ENCODE peak calls at places on chromosomes 6 and 20, in four cellular contexts. O is AG09309, I is neural crest cell, A is tibial artery. D is an unnamed sample.

GRCh38 chr6:41492261-41492891 is 53.8 kb upstream of the FOXP4 start:
- DNase-seq in O (no peak), I (no peak), A (no peak), D (no peak)

GRCh38 chr6:109322825-109323580 is 59.3 kb downstream of the CD164 start:
- DNase-seq in O (no peak), I (no peak), A (peak), D (no peak)

GRCh38 chr20:43525016-43525415 is 17.5 kb downstream of the L3MBTL1 start:
- DNase-seq in O (no peak), I (no peak), A (no peak), D (no peak)

GRCh38 chr6:4358414-4359107 is 223.2 kb upstream of the ECI2 start:
- DNase-seq in O (peak), I (peak), A (peak), D (peak)

GRCh38 chr6:40252531-40253258 is 318.4 kb upstream of the MOCS1 start:
- DNase-seq in O (no peak), I (no peak), A (no peak), D (no peak)

GRCh38 chr6:87772597-87773530 is 70.8 kb upstream of the AKIRIN2 start:
- DNase-seq in O (no peak), I (no peak), A (no peak), D (no peak)

GRCh38 chr6:41568585-41569384 is 22.6 kb downstream of the FOXP4 start:
- DNase-seq in O (no peak), I (peak), A (no peak), D (no peak)

GRCh38 chr6:155158044-155158843 is 105.6 kb upstream of the CLDN20 start:
- DNase-seq in O (no peak), I (no peak), A (no peak), D (no peak)

GRCh38 chr6:27565839-27566779 is 93.2 kb upstream of the ZNF184 start:
- DNase-seq in O (no peak), I (no peak), A (no peak), D (no peak)
- TF ChIP-seq CTCF in O (no peak), I (peak), A (no peak), D (peak)

DNA sequence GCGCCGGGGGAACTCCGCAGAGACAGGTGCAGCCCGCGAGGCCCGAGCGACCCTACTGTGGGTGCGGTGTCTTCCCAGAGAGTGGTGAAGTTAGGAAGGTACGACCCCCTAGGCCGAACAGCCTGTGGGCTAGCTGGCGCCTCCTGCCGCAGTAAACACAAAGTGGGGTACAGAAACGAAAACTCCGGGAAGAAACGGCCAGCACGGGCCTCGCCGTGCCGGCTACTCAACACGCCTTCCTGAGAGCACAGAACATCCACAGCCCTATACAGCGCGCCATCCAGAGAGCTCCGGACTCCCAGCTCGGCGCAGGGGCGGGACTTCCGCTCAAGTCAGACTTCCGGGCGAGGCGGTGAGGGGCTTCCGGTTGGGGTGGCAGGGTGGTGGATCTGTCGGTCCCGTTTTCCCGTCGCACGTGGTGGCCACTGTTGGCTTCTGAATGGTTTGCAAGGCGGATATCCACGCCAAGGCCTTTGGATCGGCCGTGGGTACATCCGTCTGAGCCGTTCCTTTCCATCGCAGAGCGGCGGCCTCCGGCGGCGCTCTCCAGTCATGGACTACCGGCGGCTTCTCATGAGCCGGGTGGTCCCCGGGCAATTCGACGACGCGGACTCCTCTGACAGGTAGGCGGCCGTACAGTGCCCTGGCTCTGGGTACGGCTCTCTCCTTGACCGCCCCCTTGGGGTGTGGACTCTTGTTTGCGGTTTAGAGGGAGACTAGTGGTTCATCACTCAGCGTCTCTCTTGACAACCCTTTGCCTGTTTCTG is at the start of the genes CAGE1 and RIOK1:
- DNase-seq in O (peak), I (peak), A (peak), D (peak)
- TF ChIP-seq CTCF in O (peak), I (peak), A (no peak), D (peak)

GRCh38 chr6:96836579-96837137 is 619 bp downstream of the GPR63 start:
- DNase-seq in O (no peak), I (peak), A (no peak), D (no peak)

GRCh38 chr6:96837138-96837971 is at the start of gene GPR63:
- DNase-seq in O (no peak), I (peak), A (peak), D (peak)

GRCh38 chr6:96844530-96844929 is 7.3 kb upstream of the GPR63 start:
- DNase-seq in O (no peak), I (no peak), A (no peak), D (no peak)

DNA sequence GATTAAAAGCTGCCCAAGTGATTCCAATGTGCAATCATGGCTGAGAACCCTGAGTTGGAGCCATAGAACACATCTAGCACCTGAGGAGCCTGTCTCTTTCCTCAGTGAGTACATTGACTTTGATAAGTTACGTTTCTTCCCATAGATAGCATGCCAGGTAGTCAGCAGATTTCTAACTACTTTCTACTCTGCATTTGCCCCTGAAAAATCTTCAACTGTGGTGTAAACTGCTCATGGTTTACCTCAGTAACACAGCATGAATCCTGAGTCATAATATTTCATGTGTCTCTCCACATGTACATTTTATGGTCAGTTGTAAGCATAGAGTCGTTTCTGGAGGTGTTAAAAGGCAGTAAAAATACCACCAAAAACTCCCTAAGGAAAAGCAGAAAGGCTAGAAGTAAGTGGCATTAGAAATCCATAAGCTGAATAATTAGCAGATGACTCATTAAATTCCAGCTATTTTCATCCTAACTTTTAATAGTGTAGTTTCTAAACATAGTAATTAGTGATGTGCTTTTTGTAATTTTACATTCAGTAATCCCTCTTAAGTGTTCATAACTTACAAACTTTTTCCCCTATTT is 4.1 kb upstream of the GPR63 start:
- DNase-seq in O (no peak), I (no peak), A (no peak), D (peak)
- TF ChIP-seq CTCF in O (no peak), I (no peak), A (no peak), D (no peak)

GRCh38 chr6:13629459-13630116 is 14.5 kb downstream of the NOL7 start:
- DNase-seq in O (no peak), I (no peak), A (no peak), D (no peak)

GRCh38 chr6:13630499-13630898 is 15.4 kb downstream of the NOL7 start:
- DNase-seq in O (no peak), I (no peak), A (no peak), D (no peak)

DNA sequence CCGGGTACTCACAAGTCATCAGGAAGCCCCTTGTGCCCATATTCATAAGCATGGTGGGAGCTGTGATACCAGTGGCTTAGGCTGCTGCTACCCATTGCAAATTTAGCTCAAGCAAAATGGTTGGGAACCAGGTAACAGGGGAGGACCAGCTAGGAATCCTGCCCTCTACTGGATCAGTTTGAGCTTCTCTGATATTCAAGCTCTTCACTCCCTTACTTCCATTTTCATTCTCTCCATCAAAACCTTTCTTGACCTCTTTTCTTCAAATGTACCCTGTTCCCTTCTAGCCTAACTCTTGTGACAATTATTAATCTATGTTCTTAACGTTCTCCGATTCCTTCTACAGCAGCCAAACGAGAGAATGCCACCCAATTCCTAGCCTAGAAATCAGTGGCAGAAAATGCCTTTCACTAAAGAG is 9.7 kb downstream of the NOL7 start:
- DNase-seq in O (no peak), I (no peak), A (no peak), D (peak)
- TF ChIP-seq CTCF in O (peak), I (peak), A (no peak), D (peak)

DNA sequence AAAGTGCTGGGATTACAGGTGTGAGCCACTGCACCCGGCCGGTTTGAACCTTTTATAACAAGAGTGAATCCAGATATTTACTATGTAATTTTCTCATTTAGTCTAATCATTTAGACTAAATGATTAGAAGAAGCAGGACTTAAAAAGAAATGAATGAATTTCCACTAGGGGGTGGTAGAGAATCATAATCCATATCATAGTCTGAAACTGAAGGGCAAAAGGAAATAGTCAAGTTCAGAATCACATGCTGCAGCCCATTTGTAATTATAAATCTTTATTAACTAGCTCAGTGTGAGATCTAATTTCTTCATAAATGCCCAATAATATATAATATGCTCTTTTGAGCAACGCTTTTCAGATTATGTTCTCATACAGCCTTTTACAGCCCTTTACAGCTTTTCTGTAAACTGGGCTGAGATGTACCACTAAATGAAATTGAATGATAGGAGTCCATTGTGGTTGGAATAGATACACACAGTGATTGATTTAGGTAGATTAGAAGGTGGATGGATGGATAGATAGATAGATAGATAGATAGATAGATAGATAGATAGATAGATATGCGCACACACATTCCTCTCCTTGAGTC is 31.8 kb downstream of the PSMB9 start:
- DNase-seq in O (no peak), I (no peak), A (no peak), D (peak)
- TF ChIP-seq CTCF in O (peak), I (peak), A (peak), D (peak)

GRCh38 chr20:21027569-21027968 is 78.6 kb downstream of the LINC00237 start:
- DNase-seq in O (no peak), I (peak), A (no peak), D (no peak)
- TF ChIP-seq CTCF in O (no peak), I (peak), A (no peak), D (no peak)

DNA sequence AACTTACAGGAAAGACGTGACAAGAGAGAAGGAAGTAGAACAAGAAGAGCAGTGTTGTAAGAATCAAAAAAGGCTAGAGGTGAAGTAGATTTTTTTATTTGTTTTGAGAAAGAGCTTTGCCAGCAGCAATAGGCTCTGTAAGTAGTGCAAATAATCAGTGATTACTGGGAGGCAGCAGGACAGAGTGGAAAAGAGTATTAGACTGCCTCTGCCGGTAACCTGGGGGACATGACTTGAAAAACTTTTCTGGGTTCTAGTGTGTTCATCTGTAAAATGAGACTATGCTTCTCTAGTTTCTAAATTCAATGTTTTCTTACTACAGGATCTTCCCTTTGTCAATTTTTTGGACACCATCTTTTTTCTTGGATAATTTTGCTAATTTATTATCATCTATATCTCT is 5.8 kb upstream of the IRAK1BP1 start:
- DNase-seq in O (no peak), I (no peak), A (no peak), D (no peak)
- TF ChIP-seq CTCF in O (no peak), I (no peak), A (no peak), D (peak)

DNA sequence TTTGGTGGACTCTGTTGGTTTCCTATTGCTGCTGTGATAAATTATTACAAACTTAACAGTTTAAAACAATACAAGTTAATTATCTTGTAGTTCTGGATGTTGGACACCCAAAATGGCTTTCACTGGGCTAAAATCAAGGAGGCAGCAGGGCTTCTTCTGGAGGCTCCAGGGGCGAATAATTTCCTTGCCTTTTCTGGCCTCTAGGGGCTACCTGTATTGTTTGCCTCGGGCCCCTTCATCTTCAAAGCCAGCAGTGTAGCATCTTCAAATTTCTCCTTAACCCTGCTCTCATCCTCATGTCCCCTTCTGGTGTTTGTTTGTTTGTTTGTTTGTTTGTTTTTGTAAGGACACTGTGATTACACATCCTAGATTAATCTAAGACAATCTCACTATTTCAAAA is 60.5 kb upstream of the ANKEF1 start:
- DNase-seq in O (no peak), I (no peak), A (no peak), D (no peak)
- TF ChIP-seq CTCF in O (no peak), I (peak), A (no peak), D (peak)

GRCh38 chr20:21684671-21685070 is 20.8 kb upstream of the PAX1 start:
- DNase-seq in O (no peak), I (no peak), A (no peak), D (no peak)

GRCh38 chr20:21681219-21681931 is 24.1 kb upstream of the PAX1 start:
- DNase-seq in O (no peak), I (no peak), A (no peak), D (no peak)

GRCh38 chr20:21681932-21682318 is 23.5 kb upstream of the PAX1 start:
- DNase-seq in O (no peak), I (no peak), A (no peak), D (no peak)

GRCh38 chr20:21677781-21678180 is 27.7 kb upstream of the PAX1 start:
- DNase-seq in O (no peak), I (no peak), A (no peak), D (no peak)

DNA sequence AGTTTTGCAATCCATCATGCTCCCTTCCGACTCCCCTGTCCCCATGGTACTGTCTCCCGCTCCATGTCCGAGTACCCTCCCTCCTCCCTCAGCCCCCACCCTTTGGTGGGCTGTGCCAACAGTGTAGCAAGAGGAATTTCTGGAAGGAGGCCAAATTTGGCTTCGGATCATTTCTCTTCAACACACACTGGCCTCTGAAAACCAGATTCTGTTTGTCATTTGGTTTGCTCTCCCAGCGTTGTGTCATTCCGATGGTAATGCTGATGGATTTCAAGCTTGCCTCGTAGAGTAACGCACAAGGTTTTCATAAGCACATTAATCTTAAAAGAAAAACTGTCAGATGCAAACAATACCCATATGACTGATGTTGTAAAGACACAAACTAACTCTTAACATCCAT is 22.9 kb upstream of the PAX1 start:
- DNase-seq in O (no peak), I (no peak), A (no peak), D (no peak)
- TF ChIP-seq CTCF in O (no peak), I (no peak), A (no peak), D (no peak)

D was measured in retinal pigment epithelial cell.